ENCODE peak calls at places on chromosome 15, in seven cellular contexts. G, M, R, B, U, E and F are unnamed samples.

GRCh38 chr15:41154412-41154811 is 38.3 kb upstream of the INO80 start:
- DNase-seq in G (no peak), M (no peak), R (no peak), B (no peak), U (no peak), E (no peak), F (no peak)

GRCh38 chr15:41629436-41629835 is 30.8 kb upstream of the MGA start:
- DNase-seq in G (no peak), M (no peak), R (no peak), B (no peak), U (no peak), E (no peak), F (no peak)

GRCh38 chr15:49032601-49033145 is 13.6 kb downstream of the SECISBP2L start:
- DNase-seq in G (no peak), M (no peak), R (no peak), B (no peak), U (no peak), E (no peak), F (no peak)

GRCh38 chr15:89399390-89400120 is 64.9 kb upstream of the POLG start:
- DNase-seq in G (no peak), M (no peak), R (no peak), B (no peak), U (peak), E (no peak), F (peak)

GRCh38 chr15:52337198-52337853 is 41.7 kb upstream of the MYO5C start:
- DNase-seq in G (no peak), M (peak), R (no peak), B (no peak), U (no peak), E (no peak), F (no peak)

GRCh38 chr15:86159436-86159835 is 79.8 kb downstream of the AGBL1 start:
- DNase-seq in G (no peak), M (no peak), R (no peak), B (no peak), U (no peak), E (no peak), F (no peak)

GRCh38 chr15:39593071-39594055 is 12.5 kb downstream of the THBS1 start:
- DNase-seq in G (no peak), M (no peak), R (no peak), B (no peak), U (no peak), E (no peak), F (no peak)

GRCh38 chr15:57510647-57511046 is 81.1 kb upstream of the MYZAP start:
- DNase-seq in G (peak), M (peak), R (no peak), B (peak), U (no peak), E (no peak), F (no peak)

GRCh38 chr15:45097466-45097865 is 16.5 kb downstream of the DUOX2 start:
- DNase-seq in G (no peak), M (no peak), R (no peak), B (no peak), U (no peak), E (no peak), F (no peak)

GRCh38 chr15:68400066-68400456 is 31.9 kb downstream of the ITGA11 start:
- DNase-seq in G (no peak), M (no peak), R (no peak), B (no peak), U (no peak), E (no peak), F (no peak)

GRCh38 chr15:98599911-98600685 is 48.2 kb upstream of the IGF1R start:
- DNase-seq in G (peak), M (peak), R (no peak), B (no peak), U (peak), E (peak), F (peak)

GRCh38 chr15:37134244-37134643 is 33.9 kb upstream of the MEIS2 start:
- DNase-seq in G (no peak), M (no peak), R (no peak), B (no peak), U (no peak), E (no peak), F (no peak)

GRCh38 chr15:99476413-99477222 is 89.2 kb upstream of the MEF2A start:
- DNase-seq in G (peak), M (peak), R (no peak), B (peak), U (no peak), E (no peak), F (peak)

GRCh38 chr15:68330911-68331310 is 53.4 kb downstream of the FEM1B start:
- DNase-seq in G (no peak), M (no peak), R (no peak), B (no peak), U (no peak), E (no peak), F (no peak)

GRCh38 chr15:44545934-44546802 is 9.2 kb downstream of the EIF3J start:
- DNase-seq in G (no peak), M (peak), R (no peak), B (no peak), U (peak), E (no peak), F (peak)

GRCh38 chr15:100595964-100596363 is 6.0 kb downstream of the LINS1 start:
- DNase-seq in G (no peak), M (no peak), R (no peak), B (no peak), U (no peak), E (no peak), F (no peak)

GRCh38 chr15:48925714-48926223 is 38.0 kb downstream of the SHC4 start:
- DNase-seq in G (no peak), M (peak), R (no peak), B (no peak), U (no peak), E (no peak), F (no peak)

GRCh38 chr15:85937661-85938060 is 142.0 kb upstream of the AGBL1 start:
- DNase-seq in G (no peak), M (no peak), R (no peak), B (no peak), U (no peak), E (no peak), F (no peak)

GRCh38 chr15:47691896-47692295 is 25.4 kb upstream of the SEMA6D start:
- DNase-seq in G (no peak), M (no peak), R (no peak), B (no peak), U (no peak), E (no peak), F (no peak)

GRCh38 chr15:78540955-78541743 is 905 bp downstream of the PSMA4 start:
- DNase-seq in G (no peak), M (no peak), R (no peak), B (no peak), U (peak), E (no peak), F (peak)

GRCh38 chr15:31328999-31329639 is 2.5 kb downstream of the KLF13 start:
- DNase-seq in G (no peak), M (no peak), R (no peak), B (no peak), U (peak), E (no peak), F (peak)

GRCh38 chr15:52558196-52558595 is 10.6 kb downstream of the ARPP19 start:
- DNase-seq in G (no peak), M (peak), R (no peak), B (no peak), U (peak), E (no peak), F (peak)

GRCh38 chr15:96119734-96120133 is 210.8 kb upstream of the NR2F2 start:
- DNase-seq in G (no peak), M (no peak), R (no peak), B (no peak), U (no peak), E (no peak), F (no peak)

DNA sequence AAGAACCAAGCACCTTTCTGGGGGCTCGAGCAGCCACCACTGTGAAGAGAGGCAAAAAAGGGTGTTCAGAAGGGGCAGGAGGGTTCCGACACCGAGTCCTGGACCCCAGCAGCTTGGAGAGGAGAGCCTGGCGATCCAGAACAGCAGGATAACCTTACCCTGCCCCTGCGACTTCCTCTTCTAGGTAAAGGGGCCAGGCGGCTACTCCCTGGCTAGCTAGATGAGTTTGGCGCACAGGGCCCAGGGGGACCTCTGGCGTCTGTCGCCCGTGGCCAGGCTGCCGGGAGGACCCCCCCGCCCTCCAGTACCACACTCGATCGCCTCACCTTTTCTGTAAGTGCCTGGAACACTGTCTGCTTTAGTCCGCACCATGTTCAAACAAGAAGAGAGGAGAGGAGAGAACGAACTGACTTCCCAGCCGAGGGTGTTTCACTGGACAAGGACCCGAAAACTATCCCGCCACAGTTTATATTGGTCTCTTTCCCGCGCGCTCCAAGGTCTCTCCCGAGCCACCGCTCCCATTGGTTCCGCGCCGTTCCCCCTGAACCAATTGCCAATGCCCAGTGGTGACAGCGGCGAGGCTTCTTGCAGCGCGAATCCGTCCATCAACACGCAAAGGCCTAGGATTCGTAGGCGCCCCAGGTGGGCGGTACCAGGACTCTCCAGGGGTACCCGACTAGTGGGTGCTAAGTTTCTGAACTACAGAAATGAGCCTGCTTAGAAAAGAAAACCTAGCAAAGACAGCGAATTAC is at the start of gene PCLAF:
- DNase-seq in G (peak), M (peak), R (peak), B (peak), U (peak), E (peak), F (peak)
- TF ChIP-seq CTCF in G (no peak), M (no peak), R (no peak), B (peak), U (peak), E (no peak), F (no peak)

DNA sequence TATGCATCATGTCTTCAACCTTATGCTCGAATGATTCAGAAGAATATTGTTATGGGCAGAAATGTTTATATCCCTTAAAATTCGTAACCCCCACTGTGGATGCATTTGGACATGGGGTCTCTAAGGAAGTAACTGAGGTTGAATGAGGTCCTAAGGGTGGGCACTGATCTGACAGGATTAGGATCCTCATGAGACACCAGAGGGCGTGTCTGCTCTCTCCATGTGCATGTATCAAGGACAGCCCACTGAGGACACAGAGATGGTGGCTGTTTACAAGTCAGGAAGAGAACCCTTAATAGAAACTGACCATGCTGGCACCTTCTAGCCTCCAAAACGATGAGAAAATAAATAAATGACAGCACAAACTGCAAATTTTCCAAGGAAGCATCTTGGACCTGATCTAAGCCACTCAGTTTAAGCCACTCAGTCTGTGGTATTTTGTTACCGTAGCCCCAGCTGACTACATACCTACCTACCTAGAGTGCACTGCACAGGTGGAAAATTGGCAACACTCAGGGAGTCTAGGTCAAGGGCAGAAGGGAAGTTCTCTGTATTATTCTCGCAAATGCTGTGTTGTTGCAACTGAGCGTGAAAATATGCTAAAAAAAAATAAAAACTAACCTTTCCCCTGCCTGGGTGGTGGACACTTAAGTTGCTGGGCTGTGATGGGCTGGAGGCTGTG is 126.6 kb downstream of the TJP1 start:
- DNase-seq in G (no peak), M (no peak), R (no peak), B (no peak), U (no peak), E (no peak), F (no peak)
- TF ChIP-seq CTCF in G (no peak), M (no peak), R (no peak), B (no peak), U (no peak), E (no peak), F (no peak)

DNA sequence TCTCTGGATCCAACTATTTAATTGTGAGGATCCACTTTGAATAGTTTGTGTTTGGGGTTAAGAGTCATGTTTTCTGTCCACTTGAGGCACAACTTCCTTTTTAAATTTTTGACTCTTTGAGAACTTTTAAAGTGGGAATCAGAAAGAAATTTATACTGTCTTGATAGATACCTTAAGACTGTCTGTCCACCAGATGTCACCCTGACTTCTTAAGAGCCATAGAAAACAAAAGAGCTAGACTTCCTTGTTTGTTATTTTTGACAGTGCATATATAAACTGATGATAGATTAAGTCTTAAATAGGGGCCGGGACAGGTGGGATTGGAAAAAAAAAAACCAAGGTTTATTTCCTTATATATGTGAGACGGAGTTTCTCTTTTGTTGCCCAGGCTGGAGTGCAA is 52.1 kb upstream of the WDR72 start:
- DNase-seq in G (no peak), M (no peak), R (no peak), B (no peak), U (no peak), E (no peak), F (no peak)
- TF ChIP-seq CTCF in G (no peak), M (no peak), R (peak), B (no peak), U (no peak), E (no peak), F (no peak)

GRCh38 chr15:60128710-60129109 is 124.6 kb downstream of the FOXB1 start:
- DNase-seq in G (no peak), M (no peak), R (no peak), B (no peak), U (no peak), E (no peak), F (no peak)
- TF ChIP-seq CTCF in G (no peak), M (no peak), R (no peak), B (no peak), U (no peak), E (no peak), F (no peak)

DNA sequence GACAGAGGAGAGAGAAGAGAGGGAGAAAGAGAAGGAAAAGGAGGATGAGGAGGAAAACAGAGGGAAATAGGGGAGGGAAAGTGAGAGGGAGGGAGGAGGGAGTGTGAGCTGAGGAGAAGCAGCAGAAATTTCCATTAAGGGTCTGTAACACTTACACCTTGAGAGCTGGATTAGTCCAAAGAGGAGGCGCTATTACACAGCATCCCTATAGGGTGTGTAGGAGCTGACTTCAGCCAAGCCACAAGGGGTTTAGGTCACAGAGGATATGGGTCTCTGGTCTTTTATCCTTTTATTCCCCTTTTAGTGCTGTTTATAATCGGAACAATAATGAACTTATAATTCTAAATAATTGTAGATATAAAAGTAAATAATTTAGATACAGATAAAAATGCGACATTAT is 230.4 kb downstream of the GABRG3 start:
- DNase-seq in G (no peak), M (no peak), R (no peak), B (no peak), U (no peak), E (no peak), F (no peak)
- TF ChIP-seq CTCF in G (no peak), M (no peak), R (no peak), B (no peak), U (no peak), E (no peak), F (no peak)

GRCh38 chr15:75640483-75641175 is 605 bp upstream of the IMP3 start:
- DNase-seq in G (no peak), M (peak), R (no peak), B (no peak), U (peak), E (no peak), F (peak)
- TF ChIP-seq CTCF in G (no peak), M (peak), R (no peak), B (no peak), U (peak), E (no peak), F (peak)